ENCODE peak calls at places on chromosomes 6 and 20, in eight cellular contexts. T is psoas muscle, M is fibroblast of the aortic adventitia, A is body of pancreas, X is hepatocyte, R is left ventricle myocardium inferior, Y is neural progenitor cell, B is ovary. G is an unnamed sample.

GRCh38 chr20:31560094-31560899 is 44.8 kb upstream of the ID1 start:
- DNase-seq in T (peak; percentile 81), M (peak; percentile 92), A (peak; percentile 72), X (peak; percentile 83), R (peak; percentile 67), Y (peak; percentile 65), B (peak; percentile 79), G (no peak)

GRCh38 chr6:157715766-157716171 is 107.3 kb upstream of the SNX9 start:
- DNase-seq in T (peak; percentile 73), M (peak; percentile 99), A (peak; percentile 52), X (peak; percentile 70), R (peak; percentile 69), Y (peak; percentile 28), B (peak; percentile 81), G (peak; percentile 86)

GRCh38 chr6:43723737-43724295 is 36.2 kb upstream of the MRPS18A start:
- DNase-seq in T (no peak), M (peak; percentile 71), A (peak; percentile 85), X (peak; percentile 89), R (peak; percentile 69), Y (peak; percentile 88), B (peak; percentile 63), G (no peak)

GRCh38 chr6:149060300-149060984 is 257.1 kb upstream of the TAB2 start:
- DNase-seq in T (no peak), M (no peak), A (peak; percentile 27), X (no peak), R (peak; percentile 24), Y (no peak), B (no peak), G (no peak)

GRCh38 chr20:16615199-16615598 is 42.0 kb upstream of the KIF16B start:
- DNase-seq in T (no peak), M (peak; percentile 95), A (peak; percentile 20), X (peak; percentile 66), R (no peak), Y (no peak), B (peak; percentile 47), G (peak; percentile 59)

GRCh38 chr6:129795261-129795660 is 65.9 kb downstream of the TMEM244 start:
- DNase-seq in T (no peak), M (no peak), A (no peak), X (no peak), R (no peak), Y (no peak), B (no peak), G (no peak)

GRCh38 chr20:3239026-3239866 is at the start of gene SLC4A11:
- DNase-seq in T (peak; percentile 72), M (peak; percentile 47), A (peak; percentile 67), X (peak; percentile 62), R (peak; percentile 71), Y (peak; percentile 76), B (no peak), G (no peak)

GRCh38 chr6:5892669-5893068 is 114.1 kb downstream of the NRN1 start:
- DNase-seq in T (no peak), M (no peak), A (no peak), X (no peak), R (no peak), Y (no peak), B (no peak), G (no peak)

GRCh38 chr6:99099243-99099642 is 151.5 kb upstream of the FBXL4 start:
- DNase-seq in T (no peak), M (no peak), A (no peak), X (no peak), R (no peak), Y (no peak), B (no peak), G (no peak)

GRCh38 chr6:40011844-40012243 is 77.6 kb upstream of the MOCS1 start:
- DNase-seq in T (no peak), M (no peak), A (no peak), X (no peak), R (no peak), Y (no peak), B (no peak), G (no peak)

GRCh38 chr20:10090588-10091166 is 55.9 kb downstream of the ANKEF1 start:
- DNase-seq in T (peak; percentile 12), M (peak; percentile 71), A (peak; percentile 89), X (peak; percentile 75), R (no peak), Y (peak; percentile 75), B (peak; percentile 53), G (no peak)

GRCh38 chr6:13384966-13385365 is 56.6 kb upstream of the TBC1D7 start:
- DNase-seq in T (no peak), M (no peak), A (no peak), X (no peak), R (no peak), Y (no peak), B (no peak), G (no peak)

GRCh38 chr20:57025666-57026065 is 240.8 kb downstream of the BMP7 start:
- DNase-seq in T (no peak), M (no peak), A (no peak), X (no peak), R (no peak), Y (no peak), B (no peak), G (no peak)

GRCh38 chr20:19012671-19013070 is 199.1 kb downstream of the SCP2D1 start:
- DNase-seq in T (no peak), M (no peak), A (no peak), X (no peak), R (no peak), Y (no peak), B (no peak), G (no peak)

GRCh38 chr6:105428342-105428957 is 25.6 kb upstream of the PREP start:
- DNase-seq in T (no peak), M (peak; percentile 91), A (no peak), X (no peak), R (no peak), Y (no peak), B (no peak), G (no peak)

GRCh38 chr20:50242863-50243609 is 52.4 kb downstream of the CEBPB start:
- DNase-seq in T (no peak), M (no peak), A (peak; percentile 78), X (no peak), R (no peak), Y (no peak), B (no peak), G (no peak)

GRCh38 chr6:142030115-142030619 is 102.6 kb upstream of the GJE1 start:
- DNase-seq in T (no peak), M (peak; percentile 51), A (no peak), X (no peak), R (no peak), Y (peak; percentile 78), B (no peak), G (no peak)

GRCh38 chr6:81450180-81450579 is 302.3 kb downstream of the TENT5A start:
- DNase-seq in T (no peak), M (peak; percentile 59), A (peak; percentile 8), X (peak; percentile 37), R (no peak), Y (no peak), B (no peak), G (peak; percentile 37)

GRCh38 chr6:13177617-13178506 is 150.5 kb downstream of the TBC1D7 start:
- DNase-seq in T (no peak), M (no peak), A (no peak), X (no peak), R (no peak), Y (no peak), B (no peak), G (no peak)

DNA sequence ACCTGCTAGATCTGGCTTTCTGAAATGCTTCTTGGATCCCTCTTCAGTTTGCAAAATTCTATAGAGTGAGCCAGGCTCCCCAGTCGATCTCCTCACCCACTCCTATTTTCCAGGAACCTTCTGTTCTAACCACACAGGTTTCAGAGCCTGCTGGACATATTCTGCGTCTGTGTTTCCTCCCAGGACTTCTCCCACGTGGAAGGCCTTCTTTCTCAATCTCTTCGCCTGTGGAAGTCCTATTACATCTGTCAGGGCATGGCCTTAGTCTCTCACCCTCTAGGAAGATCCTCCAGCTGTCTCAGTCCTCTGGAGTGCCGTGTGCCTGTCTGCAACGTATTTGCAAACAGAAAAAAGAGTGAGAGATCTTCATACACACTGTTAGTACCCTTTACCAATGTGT is 1.7 kb upstream of the NPEPL1 start:
- DNase-seq in T (no peak), M (peak; percentile 46), A (peak; percentile 45), X (peak; percentile 51), R (peak; percentile 9), Y (no peak), B (no peak), G (no peak)
- H3K4me3 ChIP-seq in T (no peak overlapping the region), M (no peak overlapping the region), A (no peak overlapping the region), X (no peak overlapping the region), R (no peak overlapping the region), Y (no peak overlapping the region), B (no peak overlapping the region), G (no peak overlapping the region)

GRCh38 chr6:34973547-34974248 is 84.6 kb downstream of the ANKS1A start:
- DNase-seq in T (no peak), M (peak; percentile 3), A (no peak), X (no peak), R (no peak), Y (no peak), B (no peak), G (no peak)
- TF ChIP-seq CTCF in T (no peak), M (peak; percentile 31), A (no peak), X (no peak), R (peak; percentile 47), Y (peak; percentile 39), B (no peak), G (no peak)

GRCh38 chr6:74734901-74735300 is 471.0 kb downstream of the COL12A1 start:
- DNase-seq in T (no peak), M (peak; percentile 26), A (no peak), X (no peak), R (no peak), Y (no peak), B (no peak), G (no peak)
- H3K4me3 ChIP-seq in T (no peak overlapping the region), M (no peak overlapping the region), A (no peak overlapping the region), X (no peak overlapping the region), R (no peak overlapping the region), Y (no peak overlapping the region), B (no peak overlapping the region), G (no peak overlapping the region)

GRCh38 chr6:166676270-166676860 is 49.3 kb upstream of the RPS6KA2 start:
- DNase-seq in T (no peak), M (no peak), A (no peak), X (no peak), R (no peak), Y (no peak), B (no peak), G (no peak)

GRCh38 chr6:166678426-166678825 is 51.4 kb upstream of the RPS6KA2 start:
- DNase-seq in T (no peak), M (peak; percentile 7), A (peak; percentile 91), X (peak; percentile 81), R (no peak), Y (no peak), B (no peak), G (no peak)

GRCh38 chr6:166679566-166679965 is 52.5 kb upstream of the RPS6KA2 start:
- DNase-seq in T (no peak), M (no peak), A (no peak), X (no peak), R (no peak), Y (no peak), B (no peak), G (no peak)

GRCh38 chr6:166675736-166676135 is 48.7 kb upstream of the RPS6KA2 start:
- DNase-seq in T (no peak), M (no peak), A (peak; percentile 29), X (peak; percentile 41), R (no peak), Y (no peak), B (no peak), G (no peak)

DNA sequence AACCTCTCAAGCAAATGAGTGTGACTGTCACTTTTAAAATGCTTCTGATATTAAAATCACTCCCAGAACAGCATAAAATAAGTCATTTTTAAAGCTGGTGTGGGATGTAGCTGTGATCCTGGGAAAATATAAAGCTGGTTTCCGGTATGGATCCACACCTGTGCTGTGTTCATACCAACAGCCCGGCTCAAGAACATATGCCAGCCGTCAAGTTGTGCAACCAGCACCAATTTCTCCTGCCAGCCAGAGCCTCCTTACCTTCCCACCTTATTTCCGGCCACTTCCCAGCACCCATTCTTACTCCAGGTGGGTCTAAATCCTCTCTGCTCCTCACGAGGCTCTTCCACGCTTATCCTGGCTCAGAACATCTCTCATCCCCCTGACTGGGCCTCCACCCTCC is 50.9 kb upstream of the RPS6KA2 start:
- DNase-seq in T (no peak), M (no peak), A (peak; percentile 86), X (no peak), R (no peak), Y (no peak), B (no peak), G (no peak)
- TF ChIP-seq CTCF in T (no peak), M (no peak), A (no peak), X (no peak), R (no peak), Y (no peak), B (no peak), G (no peak)